ENCODE peak calls at places on chromosomes 2 and 18, in four cellular contexts. D, O, L and C are unnamed samples.

GRCh38 chr2:96679843-96680242 is 37.3 kb downstream of the FER1L5 start:
- DNase-seq in D (peak), O (no peak), L (no peak), C (no peak)

GRCh38 chr2:237144516-237144915 is 58.8 kb downstream of the COPS8 start:
- DNase-seq in D (no peak), O (no peak), L (no peak), C (no peak)

GRCh38 chr2:138504092-138504491 is 2.5 kb downstream of the SPOPL start:
- DNase-seq in D (no peak), O (no peak), L (no peak), C (no peak)

GRCh38 chr2:584863-585823 is 92.1 kb downstream of the TMEM18 start:
- DNase-seq in D (no peak), O (no peak), L (no peak), C (no peak)

GRCh38 chr2:146721486-146721885 is 1123.3 kb upstream of the ACVR2A start:
- DNase-seq in D (no peak), O (no peak), L (no peak), C (no peak)

GRCh38 chr18:10391506-10391905 is 62.9 kb upstream of the APCDD1 start:
- DNase-seq in D (no peak), O (no peak), L (no peak), C (no peak)

GRCh38 chr2:113175101-113175628 is 1.4 kb downstream of the PSD4 start:
- DNase-seq in D (no peak), O (no peak), L (no peak), C (no peak)

GRCh38 chr18:27298215-27298804 is 113.2 kb upstream of the CHST9 start:
- DNase-seq in D (no peak), O (peak), L (no peak), C (no peak)

GRCh38 chr2:121263996-121264715 is 20.8 kb downstream of the TFCP2L1 start:
- DNase-seq in D (no peak), O (no peak), L (no peak), C (no peak)

GRCh38 chr2:193843675-193844074 is 1648.9 kb upstream of the TMEFF2 start:
- DNase-seq in D (no peak), O (no peak), L (no peak), C (no peak)

GRCh38 chr18:3367491-3368091 is 82.4 kb upstream of the TGIF1 start:
- DNase-seq in D (peak), O (no peak), L (no peak), C (no peak)

GRCh38 chr2:36753706-36754221 is 57.3 kb downstream of the VIT start:
- DNase-seq in D (peak), O (no peak), L (no peak), C (no peak)

GRCh38 chr2:241041557-241042158 is 43.2 kb downstream of the SNED1 start:
- DNase-seq in D (no peak), O (no peak), L (no peak), C (no peak)

GRCh38 chr18:26764584-26764983 is 100.9 kb downstream of the AQP4 start:
- DNase-seq in D (no peak), O (no peak), L (no peak), C (no peak)

GRCh38 chr2:113739849-113740248 is 16.6 kb downstream of the SLC35F5 start:
- DNase-seq in D (no peak), O (no peak), L (no peak), C (no peak)

GRCh38 chr18:48589797-48590519 is 51.1 kb downstream of the CTIF start:
- DNase-seq in D (no peak), O (no peak), L (no peak), C (no peak)

GRCh38 chr2:65128297-65129190 is 1.4 kb downstream of the RAB1A start:
- DNase-seq in D (peak), O (no peak), L (no peak), C (no peak)

GRCh38 chr2:59167514-59167913 is 926.4 kb upstream of the FANCL start:
- DNase-seq in D (no peak), O (no peak), L (no peak), C (no peak)

GRCh38 chr2:192126912-192127311 is 67.8 kb downstream of the TMEFF2 start:
- DNase-seq in D (no peak), O (no peak), L (no peak), C (no peak)

GRCh38 chr2:32008811-32009478 is 1.9 kb downstream of the MEMO1 start:
- DNase-seq in D (peak), O (peak), L (no peak), C (no peak)

GRCh38 chr2:48529676-48530032 is 300 bp upstream of the STON1 start:
- DNase-seq in D (no peak), O (no peak), L (no peak), C (no peak)

GRCh38 chr2:104025296-104025695 is 828.6 kb upstream of the POU3F3 start:
- DNase-seq in D (no peak), O (no peak), L (no peak), C (no peak)

GRCh38 chr2:44758591-44758990 is 182.9 kb upstream of the SIX3 start:
- DNase-seq in D (no peak), O (no peak), L (no peak), C (no peak)

GRCh38 chr2:72126186-72127100 is 21.2 kb downstream of the CYP26B1 start:
- DNase-seq in D (no peak), O (no peak), L (no peak), C (no peak)

GRCh38 chr2:186862869-186863709 is 14.1 kb upstream of the ZSWIM2 start:
- DNase-seq in D (peak), O (peak), L (no peak), C (peak)

GRCh38 chr18:61546598-61546997 is 213.4 kb downstream of the CDH20 start:
- DNase-seq in D (peak), O (no peak), L (no peak), C (no peak)

GRCh38 chr2:215617060-215617824 is 181.4 kb upstream of the FN1 start:
- DNase-seq in D (no peak), O (no peak), L (no peak), C (no peak)

GRCh38 chr2:15667579-15668556 is 76.2 kb downstream of the DDX1 start:
- DNase-seq in D (peak), O (no peak), L (no peak), C (no peak)

GRCh38 chr18:3062798-3063563 is 50.0 kb upstream of the LPIN2 start:
- DNase-seq in D (peak), O (peak), L (peak), C (no peak)

GRCh38 chr2:141654311-141654710 is 476.5 kb downstream of the LRP1B start:
- DNase-seq in D (no peak), O (no peak), L (no peak), C (peak)

GRCh38 chr18:2903006-2903405 is 56.2 kb downstream of the EMILIN2 start:
- DNase-seq in D (peak), O (no peak), L (no peak), C (no peak)

GRCh38 chr2:28462122-28462521 is 33.7 kb upstream of the PLB1 start:
- DNase-seq in D (no peak), O (no peak), L (no peak), C (no peak)

GRCh38 chr18:73908323-73908722 is 239.3 kb downstream of the FBXO15 start:
- DNase-seq in D (peak), O (no peak), L (peak), C (no peak)

GRCh38 chr18:21262979-21263378 is 20.9 kb downstream of the GREB1L start:
- DNase-seq in D (no peak), O (no peak), L (peak), C (no peak)

GRCh38 chr18:5451130-5451529 is 92.7 kb downstream of the EPB41L3 start:
- DNase-seq in D (no peak), O (no peak), L (no peak), C (no peak)

GRCh38 chr2:229348135-229348534 is 77.0 kb upstream of the PID1 start:
- DNase-seq in D (peak), O (no peak), L (no peak), C (no peak)

GRCh38 chr18:45658756-45659155 is 43.5 kb downstream of the SLC14A2 start:
- DNase-seq in D (no peak), O (no peak), L (no peak), C (no peak)